ENCODE peak calls at places on chromosome 15, in four cellular contexts. I is tibial artery, D is AG04450, N is body of pancreas. G is an unnamed sample.

GRCh38 chr15:80489030-80489594 is 84.9 kb downstream of the ARNT2 start:
- DNase-seq in I (no peak), D (peak; percentile 65), N (no peak), G (peak; percentile 83)

GRCh38 chr15:82852906-82853635 is 43.6 kb downstream of the WHAMM start:
- DNase-seq in I (no peak), D (no peak), N (peak; percentile 42), G (no peak)

GRCh38 chr15:78146437-78147154 is 2.6 kb upstream of the IDH3A start:
- DNase-seq in I (no peak), D (no peak), N (peak; percentile 46), G (no peak)

GRCh38 chr15:39419651-39420050 is 161.2 kb upstream of the THBS1 start:
- DNase-seq in I (no peak), D (no peak), N (no peak), G (peak; percentile 50)

GRCh38 chr15:34793071-34793470 is 2.3 kb downstream of the ACTC1 start:
- DNase-seq in I (no peak), D (no peak), N (no peak), G (no peak)

GRCh38 chr15:64112904-64113303 is 17.1 kb downstream of the SNX1 start:
- DNase-seq in I (no peak), D (no peak), N (no peak), G (no peak)

GRCh38 chr15:39746714-39747276 is 35.8 kb downstream of the FSIP1 start:
- DNase-seq in I (no peak), D (no peak), N (no peak), G (no peak)

GRCh38 chr15:36315649-36316048 is 263.8 kb upstream of the CDIN1 start:
- DNase-seq in I (no peak), D (no peak), N (no peak), G (no peak)

GRCh38 chr15:50119063-50119700 is at the start of gene ATP8B4:
- DNase-seq in I (no peak), D (no peak), N (no peak), G (no peak)

GRCh38 chr15:96232335-96232734 is 98.2 kb upstream of the NR2F2 start:
- DNase-seq in I (no peak), D (no peak), N (peak; percentile 38), G (no peak)

GRCh38 chr15:29871401-29871800 is 49.1 kb upstream of the TJP1 start:
- DNase-seq in I (peak; percentile 97), D (no peak), N (peak; percentile 10), G (no peak)

GRCh38 chr15:20351448-20351961 is 190.1 kb downstream of the GOLGA6L6 start:
- DNase-seq in I (peak; percentile 63), D (no peak), N (peak; percentile 30), G (no peak)

GRCh38 chr15:55873024-55873745 is 120.2 kb downstream of the NEDD4 start:
- DNase-seq in I (no peak), D (no peak), N (no peak), G (peak; percentile 17)

GRCh38 chr15:48710952-48711495 is 65.5 kb upstream of the FBN1 start:
- DNase-seq in I (no peak), D (no peak), N (no peak), G (no peak)

GRCh38 chr15:71290002-71290401 is 174.7 kb downstream of the THSD4 start:
- DNase-seq in I (no peak), D (no peak), N (no peak), G (no peak)

GRCh38 chr15:101523560-101523940 is 34.0 kb upstream of the PCSK6 start:
- DNase-seq in I (no peak), D (no peak), N (no peak), G (no peak)

GRCh38 chr15:73318463-73319351 is 50.1 kb downstream of the HCN4 start:
- DNase-seq in I (peak; percentile 52), D (no peak), N (peak; percentile 14), G (no peak)

GRCh38 chr15:99495430-99496301 is 70.1 kb upstream of the MEF2A start:
- DNase-seq in I (no peak), D (no peak), N (no peak), G (no peak)

GRCh38 chr15:78072080-78072892 is 5.2 kb downstream of the TBC1D2B start:
- DNase-seq in I (peak; percentile 11), D (no peak), N (no peak), G (peak; percentile 56)

GRCh38 chr15:69092159-69092558 is 68.3 kb upstream of the GLCE start:
- DNase-seq in I (no peak), D (no peak), N (no peak), G (peak; percentile 48)

GRCh38 chr15:96701876-96702275 is 371.4 kb downstream of the NR2F2 start:
- DNase-seq in I (no peak), D (no peak), N (no peak), G (no peak)

GRCh38 chr15:69132935-69133861 is 27.2 kb upstream of the GLCE start:
- DNase-seq in I (no peak), D (no peak), N (no peak), G (no peak)

GRCh38 chr15:63718590-63719035 is 115.1 kb downstream of the HERC1 start:
- DNase-seq in I (no peak), D (peak; percentile 36), N (no peak), G (peak; percentile 89)

GRCh38 chr15:62298811-62299210 is 133.7 kb upstream of the C2CD4B start:
- DNase-seq in I (no peak), D (no peak), N (no peak), G (no peak)

GRCh38 chr15:36960179-36960946 is 140.0 kb downstream of the MEIS2 start:
- DNase-seq in I (no peak), D (no peak), N (no peak), G (no peak)

GRCh38 chr15:75713338-75713895 is 769 bp upstream of the CSPG4 start:
- DNase-seq in I (peak; percentile 90), D (no peak), N (peak; percentile 31), G (peak; percentile 43)

GRCh38 chr15:78415284-78415683 is 22.7 kb upstream of the IREB2 start:
- DNase-seq in I (no peak), D (no peak), N (no peak), G (peak; percentile 30)

GRCh38 chr15:65580287-65580686 is 30.6 kb downstream of the INTS14 start:
- DNase-seq in I (no peak), D (peak; percentile 29), N (no peak), G (peak; percentile 73)

GRCh38 chr15:26615188-26615926 is 157.5 kb downstream of the GABRB3 start:
- DNase-seq in I (no peak), D (no peak), N (no peak), G (no peak)

GRCh38 chr15:52483712-52484111 is 45.0 kb downstream of the MYO5A start:
- DNase-seq in I (no peak), D (no peak), N (no peak), G (peak; percentile 44)

GRCh38 chr15:25236861-25237155 is 202.0 kb downstream of the UBE3A start:
- DNase-seq in I (peak; percentile 41), D (no peak), N (no peak), G (no peak)

GRCh38 chr15:98609144-98609852 is 39.0 kb upstream of the IGF1R start:
- DNase-seq in I (no peak), D (no peak), N (no peak), G (peak; percentile 71)

GRCh38 chr15:74628199-74628598 is 12.6 kb downstream of the CLK3 start:
- DNase-seq in I (no peak), D (no peak), N (no peak), G (no peak)

GRCh38 chr15:33735143-33735542 is 233.2 kb upstream of the CHRM5 start:
- DNase-seq in I (no peak), D (no peak), N (no peak), G (no peak)

DNA sequence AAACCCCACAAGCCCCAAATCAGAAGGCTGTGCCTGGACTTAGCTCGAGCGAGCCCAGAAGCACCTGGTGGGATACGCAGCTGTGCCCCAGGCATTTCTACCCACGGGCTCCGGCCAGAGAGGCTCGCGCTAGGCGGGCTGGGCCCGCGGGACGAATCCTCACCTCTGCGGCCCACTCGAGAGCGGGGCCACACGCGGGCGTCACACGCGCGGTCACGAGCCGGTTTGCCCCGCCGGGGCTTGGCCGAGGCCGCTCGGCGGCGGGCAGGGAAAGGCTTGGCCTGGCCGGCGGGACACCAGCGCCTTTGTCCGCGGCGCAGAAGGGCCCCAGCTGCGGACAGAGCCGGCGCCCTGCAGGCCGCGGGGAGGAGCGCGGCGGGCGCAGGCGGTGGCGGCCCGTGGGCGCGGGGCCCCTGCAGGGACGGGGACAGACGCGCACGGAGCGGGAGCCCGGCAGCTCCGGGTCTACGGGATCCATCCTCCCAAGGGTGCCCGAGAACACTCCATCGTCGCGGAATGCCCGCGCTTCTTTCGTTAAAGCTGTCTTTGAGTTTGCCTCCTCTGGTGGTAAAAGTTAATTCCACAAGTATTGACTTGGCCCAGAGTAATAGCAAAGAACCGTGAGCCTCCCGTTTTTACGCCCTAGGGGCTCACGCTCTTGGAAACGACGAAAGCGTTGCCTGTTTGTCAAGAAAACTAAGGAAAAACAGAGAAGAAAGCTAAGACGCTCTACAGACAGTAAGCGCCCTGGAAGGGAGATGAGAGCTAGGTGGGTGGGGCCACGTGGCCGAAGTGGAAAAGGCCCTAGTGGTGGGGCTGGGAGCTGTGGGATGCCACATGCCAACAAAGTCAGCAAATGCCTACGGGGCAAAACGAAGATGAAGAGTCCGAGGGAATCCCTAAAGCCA is 26.4 kb downstream of the TYRO3 start:
- DNase-seq in I (no peak), D (no peak), N (peak; percentile 82), G (peak; percentile 61)
- TF ChIP-seq CTCF in I (peak; percentile 37), D (peak; percentile 60), N (peak; percentile 23), G (peak; percentile 44)

GRCh38 chr15:66657062-66658020 is 44.7 kb upstream of the SMAD6 start:
- DNase-seq in I (no peak), D (no peak), N (no peak), G (no peak)
- H3K27ac ChIP-seq in I (no peak overlapping the region), D (no peak overlapping the region), N (no peak overlapping the region), G (no peak overlapping the region)

DNA sequence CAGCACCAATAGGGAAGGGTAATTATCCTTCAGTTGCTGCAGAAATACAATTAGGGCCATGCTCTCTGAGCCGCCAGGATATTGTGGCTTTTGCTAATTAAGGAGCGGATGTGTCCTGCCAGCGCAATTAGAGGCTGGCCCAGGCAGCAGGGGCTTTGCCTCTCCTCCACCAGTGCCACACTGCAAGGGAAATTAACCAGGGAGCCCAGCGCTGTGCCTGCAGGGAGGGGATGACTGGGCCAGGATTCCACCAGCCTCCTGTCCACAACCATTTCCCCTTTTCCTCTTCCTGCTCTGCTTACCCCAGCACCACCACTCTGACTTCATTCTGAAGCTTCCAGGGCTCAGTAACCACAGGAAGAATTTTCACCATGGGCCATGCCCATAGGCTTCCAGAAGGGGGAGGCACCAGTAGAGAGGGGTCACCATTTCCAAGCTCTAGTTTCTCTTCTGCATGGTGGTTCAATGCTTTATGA is 10.3 kb upstream of the AEN start:
- DNase-seq in I (no peak), D (no peak), N (no peak), G (peak; percentile 20)
- TF ChIP-seq CTCF in I (no peak), D (peak; percentile 30), N (no peak), G (no peak)

GRCh38 chr15:66931768-66932633 is 133.4 kb upstream of the SMAD3 start:
- DNase-seq in I (peak; percentile 32), D (no peak), N (peak; percentile 75), G (peak; percentile 34)

GRCh38 chr15:66934315-66934930 is 131.0 kb upstream of the SMAD3 start:
- DNase-seq in I (peak; percentile 10), D (no peak), N (no peak), G (no peak)

GRCh38 chr15:66929843-66930242 is 135.6 kb upstream of the SMAD3 start:
- DNase-seq in I (no peak), D (no peak), N (no peak), G (no peak)

GRCh38 chr15:66935121-66935520 is 130.3 kb upstream of the SMAD3 start:
- DNase-seq in I (peak; percentile 28), D (no peak), N (no peak), G (no peak)

DNA sequence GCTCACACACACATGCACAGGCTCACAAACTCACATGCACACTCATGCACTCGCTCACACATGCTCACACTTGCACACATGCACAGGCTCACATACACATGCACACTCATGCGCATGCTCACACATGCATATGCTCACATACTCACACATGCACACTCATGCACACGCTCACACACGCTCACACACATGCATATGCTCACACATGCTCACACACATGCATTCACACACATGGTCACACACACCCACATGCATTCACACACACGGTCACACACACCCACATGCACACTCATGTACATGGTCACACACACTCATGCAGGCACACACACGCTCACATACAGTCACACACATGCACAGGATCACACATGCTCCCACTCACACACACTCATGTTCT is 132.8 kb upstream of the SMAD3 start:
- DNase-seq in I (peak; percentile 51), D (no peak), N (no peak), G (no peak)
- H3K27ac ChIP-seq in I (no peak overlapping the region), D (no peak overlapping the region), N (peak overlapping the region; percentile 85), G (peak overlapping the region; percentile 5)

G was measured in fibroblast of lung.